ENCODE peak calls at places on chromosomes 1 and 21, in five cellular contexts. B is thoracic aorta; J is activated CD4-positive, CD25-positive, alpha-beta regulatory T cell treated with anti-CD3 and anti-CD28 coated beads, Interleukin-2, amount 50 U/mL, for 72 hours; N is stimulated activated CD8-positive, alpha-beta memory T cell treated with anti-CD3 and anti-CD28 coated beads, Interleukin-7, amount 100 ng/mL, for 1 hour; K is activated CD8-positive, alpha-beta memory T cell treated with anti-CD3 and anti-CD28 coated beads for 48 hours. D is an unnamed sample.

GRCh38 chr1:154808261-154808908 is 61.7 kb downstream of the KCNN3 start:
- DNase-seq in B (no peak), N (no peak), J (no peak), K (no peak), D (no peak)

GRCh38 chr1:97433520-97434175 is 487.2 kb downstream of the DPYD start:
- DNase-seq in B (no peak), K (no peak), N (no peak), J (no peak), D (no peak)

GRCh38 chr1:229007701-229008100 is 263.2 kb upstream of the RAB4A start:
- DNase-seq in J (no peak), N (no peak), K (no peak), B (no peak), D (no peak)

GRCh38 chr1:39102537-39103320 is 76.6 kb downstream of the NDUFS5 start:
- DNase-seq in J (peak), B (no peak), K (no peak), N (no peak), D (no peak)

GRCh38 chr1:9643351-9644256 is 7.9 kb upstream of the PIK3CD start:
- DNase-seq in N (no peak), J (no peak), K (no peak), B (no peak), D (no peak)

GRCh38 chr21:29196021-29196663 is 65.7 kb downstream of the MAP3K7CL start:
- DNase-seq in K (peak), B (peak), N (peak), J (peak), D (peak)

GRCh38 chr1:18256318-18257235 is 149.0 kb downstream of the IGSF21 start:
- DNase-seq in J (no peak), K (no peak), B (no peak), N (peak), D (no peak)

GRCh38 chr1:246317723-246318359 is 189.2 kb downstream of the SMYD3 start:
- DNase-seq in K (no peak), B (no peak), N (no peak), J (no peak), D (no peak)

GRCh38 chr21:45267390-45267760 is 20.3 kb downstream of the POFUT2 start:
- DNase-seq in B (no peak), J (no peak), K (no peak), N (no peak), D (no peak)

GRCh38 chr1:27598902-27599528 is 4.9 kb downstream of the AHDC1 start:
- DNase-seq in B (peak), N (no peak), J (no peak), K (peak), D (no peak)

GRCh38 chr1:161787355-161787754 is 21.2 kb downstream of the ATF6 start:
- DNase-seq in J (no peak), B (no peak), K (no peak), N (no peak), D (no peak)

GRCh38 chr21:37863842-37864241 is 52.4 kb downstream of the KCNJ6 start:
- DNase-seq in J (no peak), B (no peak), N (no peak), K (no peak), D (no peak)

GRCh38 chr1:75265792-75266191 is 131.6 kb downstream of the LHX8 start:
- DNase-seq in J (no peak), K (no peak), B (no peak), N (no peak), D (no peak)

GRCh38 chr1:91527781-91528180 is 27.1 kb downstream of the CDC7 start:
- DNase-seq in K (no peak), N (no peak), B (no peak), J (no peak), D (no peak)

GRCh38 chr1:235648407-235648907 is 1.1 kb downstream of the GNG4 start:
- DNase-seq in B (no peak), J (no peak), N (no peak), K (no peak), D (no peak)

GRCh38 chr1:209567788-209568187 is 15.7 kb upstream of the CAMK1G start:
- DNase-seq in J (no peak), K (no peak), B (no peak), N (no peak), D (no peak)

GRCh38 chr1:76012341-76013208 is 62.0 kb upstream of the ST6GALNAC3 start:
- DNase-seq in K (no peak), J (no peak), N (no peak), B (no peak), D (no peak)